ENCODE peak calls at places on chromosomes 2 and 18, in six cellular contexts. W, A, F, I, C and P are unnamed samples.

GRCh38 chr2:239106314-239106908 is 258.5 kb downstream of the TWIST2 start:
- DNase-seq in I (no peak), A (peak; percentile 68), C (no peak), W (peak; percentile 69), F (peak; percentile 56), P (peak; percentile 39)

GRCh38 chr2:158202151-158202778 is 100.6 kb downstream of the UPP2 start:
- DNase-seq in F (peak; percentile 72), I (no peak), A (peak; percentile 63), W (no peak), C (no peak), P (peak; percentile 35)

GRCh38 chr2:222360146-222360545 is 61.3 kb upstream of the PAX3 start:
- DNase-seq in W (no peak), F (no peak), C (no peak), I (no peak), A (no peak), P (no peak)

GRCh38 chr2:80068068-80068467 is 236.5 kb downstream of the LRRTM1 start:
- DNase-seq in C (no peak), W (no peak), F (no peak), I (no peak), A (no peak), P (no peak)

GRCh38 chr2:219398721-219399333 is 11.1 kb upstream of the DNPEP start:
- DNase-seq in W (no peak), I (no peak), F (no peak), C (no peak), A (no peak), P (no peak)

GRCh38 chr2:201795608-201796477 is 10.5 kb upstream of the CDK15 start:
- DNase-seq in I (no peak), C (no peak), W (peak; percentile 73), A (peak; percentile 68), F (peak; percentile 80), P (peak; percentile 73)

GRCh38 chr2:231123362-231123898 is 1.4 kb downstream of the HTR2B start:
- DNase-seq in A (no peak), C (no peak), W (no peak), I (no peak), F (no peak), P (no peak)

GRCh38 chr2:120869659-120870466 is 134.2 kb downstream of the GLI2 start:
- DNase-seq in F (no peak), A (no peak), I (no peak), C (no peak), W (no peak), P (no peak)

GRCh38 chr18:35485852-35486251 is 11.9 kb downstream of the INO80C start:
- DNase-seq in W (no peak), F (no peak), I (no peak), C (no peak), A (no peak), P (no peak)

GRCh38 chr2:121501070-121501469 is 29.6 kb upstream of the RNU4ATAC start:
- DNase-seq in C (no peak), W (no peak), F (no peak), A (no peak), I (no peak), P (peak; percentile 74)

GRCh38 chr2:134257965-134258683 is 4.3 kb downstream of the MGAT5 start:
- DNase-seq in A (no peak), F (no peak), I (no peak), W (no peak), C (no peak), P (no peak)

GRCh38 chr18:53771664-53772063 is 452.8 kb downstream of the MBD2 start:
- DNase-seq in F (no peak), C (no peak), A (no peak), I (no peak), W (no peak), P (no peak)

GRCh38 chr2:51998890-51999289 is 967.0 kb upstream of the NRXN1 start:
- DNase-seq in A (no peak), C (no peak), F (no peak), I (no peak), W (no peak), P (no peak)

GRCh38 chr18:21612125-21613100 is at the start of gene SNRPD1:
- DNase-seq in A (peak; percentile 89), C (peak; percentile 85), F (peak; percentile 85), I (peak; percentile 87), W (peak; percentile 99), P (peak; percentile 96)